ENCODE peak calls at places on chromosomes 1 and 21, in six cellular contexts. M is PC-3; U is psoas muscle; N is substantia nigra; L is CD8-positive, alpha-beta T cell; G is kidney. S is an unnamed sample.

GRCh38 chr1:200983035-200983561 is 40.4 kb downstream of the KIF21B start:
- DNase-seq in M (no peak), U (no peak), N (no peak), L (no peak), G (no peak), S (no peak)

GRCh38 chr1:103273106-103273505 is 164.8 kb upstream of the COL11A1 start:
- DNase-seq in M (no peak), U (no peak), N (no peak), L (no peak), G (no peak), S (no peak)

GRCh38 chr1:247322849-247323586 is 8.6 kb downstream of the ZNF496 start:
- DNase-seq in M (no peak), U (no peak), N (no peak), L (peak; percentile 12), G (no peak), S (no peak)

GRCh38 chr1:109258481-109259466 is 9.4 kb downstream of the CELSR2 start:
- DNase-seq in M (no peak), U (no peak), N (no peak), L (no peak), G (peak; percentile 80), S (no peak)

GRCh38 chr21:32733356-32733755 is 5.5 kb upstream of the SYNJ1 start:
- DNase-seq in M (no peak), U (no peak), N (no peak), L (no peak), G (no peak), S (no peak)

GRCh38 chr1:67966666-67967009 is 83.8 kb downstream of the DIRAS3 start:
- DNase-seq in M (no peak), U (no peak), N (no peak), L (no peak), G (no peak), S (no peak)

GRCh38 chr1:1167416-1168155 is 6.1 kb upstream of the TTLL10 start:
- DNase-seq in M (no peak), U (peak; percentile 53), N (no peak), L (no peak), G (peak; percentile 79), S (no peak)

GRCh38 chr21:37074195-37074510 is 1.1 kb downstream of the TTC3 start:
- DNase-seq in M (peak; percentile 40), U (no peak), N (no peak), L (no peak), G (no peak), S (no peak)

GRCh38 chr1:61563611-61564010 is 161.3 kb downstream of the TM2D1 start:
- DNase-seq in M (no peak), U (no peak), N (no peak), L (no peak), G (no peak), S (no peak)

GRCh38 chr1:27300341-27301051 is 21.5 kb upstream of the TMEM222 start:
- DNase-seq in M (peak; percentile 90), U (peak; percentile 91), N (peak; percentile 45), L (peak; percentile 79), G (peak; percentile 93), S (no peak)

GRCh38 chr1:56508523-56508983 is 70.8 kb downstream of the PLPP3 start:
- DNase-seq in M (peak; percentile 38), U (peak; percentile 76), N (no peak), L (no peak), G (no peak), S (peak; percentile 48)

GRCh38 chr1:31843506-31843905 is 27.7 kb upstream of the SPOCD1 start:
- DNase-seq in M (peak; percentile 41), U (peak; percentile 61), N (no peak), L (no peak), G (no peak), S (peak; percentile 22)

GRCh38 chr1:16064536-16065196 is 8.8 kb downstream of the FAM131C start:
- DNase-seq in M (no peak), U (no peak), N (no peak), L (no peak), G (no peak), S (no peak)

GRCh38 chr1:235843458-235843857 is 23.2 kb downstream of the LYST start:
- DNase-seq in M (peak; percentile 71), U (no peak), N (no peak), L (no peak), G (no peak), S (peak; percentile 18)

GRCh38 chr1:10724052-10724494 is 72.4 kb downstream of the CASZ1 start:
- DNase-seq in M (peak; percentile 97), U (peak; percentile 91), N (no peak), L (no peak), G (no peak), S (no peak)

GRCh38 chr1:81335876-81336275 is 464.9 kb upstream of the ADGRL2 start:
- DNase-seq in M (no peak), U (no peak), N (no peak), L (no peak), G (no peak), S (no peak)

GRCh38 chr1:168202941-168203654 is 22.7 kb upstream of the SFT2D2 start:
- DNase-seq in M (no peak), U (no peak), N (no peak), L (no peak), G (no peak), S (no peak)

GRCh38 chr1:55368698-55369097 is 153.5 kb upstream of the USP24 start:
- DNase-seq in M (no peak), U (no peak), N (no peak), L (no peak), G (no peak), S (no peak)

GRCh38 chr1:170145691-170146676 is at the start of gene NTMT2:
- DNase-seq in M (no peak), U (no peak), N (no peak), L (no peak), G (no peak), S (no peak)

GRCh38 chr1:161391611-161392010 is 23.9 kb upstream of the CFAP126 start:
- DNase-seq in M (no peak), U (no peak), N (no peak), L (no peak), G (no peak), S (no peak)

DNA sequence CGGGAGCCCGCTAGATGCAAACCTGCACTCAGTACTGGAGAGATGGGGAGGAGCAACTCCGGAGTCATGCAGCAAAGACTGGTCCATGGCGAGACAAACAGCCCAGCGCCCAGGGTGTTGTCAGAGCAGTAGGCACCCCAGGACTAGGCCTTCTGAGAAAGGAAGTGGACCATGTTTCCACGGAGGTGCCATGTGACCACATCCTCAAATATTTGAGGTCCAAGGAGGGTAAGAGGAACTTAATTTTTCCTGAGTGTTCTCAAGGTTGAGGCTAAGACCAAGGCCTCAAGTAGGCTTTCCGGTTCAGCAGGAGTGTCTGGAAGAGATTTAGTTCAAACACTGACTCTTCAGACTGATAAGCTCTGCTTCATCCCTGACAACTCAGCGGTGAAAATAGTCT is 186.2 kb downstream of the RHOU start:
- DNase-seq in M (peak; percentile 5), U (no peak), N (no peak), L (no peak), G (no peak), S (no peak)
- H3K27ac ChIP-seq in M (no peak overlapping the region), U (no peak overlapping the region), N (no peak overlapping the region), L (no peak overlapping the region), G (no peak overlapping the region), S (no peak overlapping the region)

GRCh38 chr21:46152939-46153258 is 2.5 kb downstream of the FTCD start:
- DNase-seq in M (no peak), U (peak; percentile 53), N (no peak), L (peak; percentile 2), G (no peak), S (no peak)

GRCh38 chr21:46151261-46151988 is 4.0 kb downstream of the FTCD start:
- DNase-seq in M (no peak), U (peak; percentile 58), N (no peak), L (peak; percentile 3), G (peak; percentile 70), S (no peak)

GRCh38 chr21:46150491-46151121 is 4.8 kb downstream of the FTCD start:
- DNase-seq in M (no peak), U (no peak), N (no peak), L (no peak), G (peak; percentile 68), S (no peak)

GRCh38 chr21:46153259-46154154 is 1.9 kb downstream of the FTCD start:
- DNase-seq in M (peak; percentile 51), U (peak; percentile 69), N (no peak), L (peak; percentile 3), G (peak; percentile 74), S (no peak)

GRCh38 chr21:46151989-46152938 is 3.1 kb downstream of the FTCD start:
- DNase-seq in M (no peak), U (no peak), N (no peak), L (peak; percentile 1), G (peak; percentile 70), S (no peak)
- H3K27ac ChIP-seq in M (no peak overlapping the region), U (no peak overlapping the region), N (no peak overlapping the region), L (no peak overlapping the region), G (peak overlapping the region; percentile 23), S (no peak overlapping the region)

GRCh38 chr1:94095112-94095637 is 25.8 kb downstream of the ABCA4 start:
- DNase-seq in M (no peak), U (peak; percentile 91), N (peak; percentile 6), L (no peak), G (peak; percentile 94), S (no peak)

GRCh38 chr1:94095744-94096469 is 25.0 kb downstream of the ABCA4 start:
- DNase-seq in M (no peak), U (peak; percentile 68), N (no peak), L (no peak), G (no peak), S (no peak)

GRCh38 chr1:94093996-94094395 is 27.0 kb downstream of the ABCA4 start:
- DNase-seq in M (no peak), U (no peak), N (no peak), L (no peak), G (no peak), S (no peak)

GRCh38 chr1:94093351-94093750 is 27.6 kb downstream of the ABCA4 start:
- DNase-seq in M (no peak), U (no peak), N (no peak), L (no peak), G (no peak), S (no peak)

DNA sequence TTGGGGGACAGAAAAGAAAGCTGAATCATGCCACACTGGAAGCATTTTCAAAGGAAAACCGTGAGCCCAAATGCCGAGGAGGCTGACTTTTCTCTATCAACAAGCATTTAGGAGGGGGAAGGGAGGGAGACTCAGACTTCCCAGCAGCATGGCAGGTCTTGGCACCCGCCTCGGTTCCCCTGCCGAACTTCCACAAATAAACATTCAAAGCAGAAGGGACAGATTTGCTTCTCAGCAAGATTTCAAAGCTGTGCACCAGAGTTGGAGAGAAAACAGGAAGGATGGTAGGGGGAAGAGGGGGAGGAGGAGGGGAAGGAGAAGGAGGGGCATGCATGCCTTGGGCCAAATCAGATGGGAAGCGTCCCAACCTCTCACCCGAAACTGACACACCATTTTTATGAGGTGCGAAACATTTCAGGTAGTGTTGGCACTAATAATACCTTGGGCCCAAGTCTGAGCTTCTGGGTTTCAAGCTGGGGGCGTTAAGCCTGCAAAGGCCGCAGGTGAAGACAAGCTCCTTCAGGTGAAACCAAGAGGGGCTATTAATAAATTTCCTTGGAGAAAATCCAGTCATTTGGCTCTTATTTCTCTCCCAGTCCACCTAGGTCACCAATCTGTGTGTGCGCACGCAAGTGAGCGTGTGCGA is 26.4 kb downstream of the ABCA4 start:
- DNase-seq in M (no peak), U (peak; percentile 80), N (no peak), L (no peak), G (peak; percentile 85), S (no peak)
- H3K27ac ChIP-seq in M (no peak overlapping the region), U (peak overlapping the region; percentile 68), N (peak overlapping the region; percentile 35), L (no peak overlapping the region), G (peak overlapping the region; percentile 77), S (no peak overlapping the region)

DNA sequence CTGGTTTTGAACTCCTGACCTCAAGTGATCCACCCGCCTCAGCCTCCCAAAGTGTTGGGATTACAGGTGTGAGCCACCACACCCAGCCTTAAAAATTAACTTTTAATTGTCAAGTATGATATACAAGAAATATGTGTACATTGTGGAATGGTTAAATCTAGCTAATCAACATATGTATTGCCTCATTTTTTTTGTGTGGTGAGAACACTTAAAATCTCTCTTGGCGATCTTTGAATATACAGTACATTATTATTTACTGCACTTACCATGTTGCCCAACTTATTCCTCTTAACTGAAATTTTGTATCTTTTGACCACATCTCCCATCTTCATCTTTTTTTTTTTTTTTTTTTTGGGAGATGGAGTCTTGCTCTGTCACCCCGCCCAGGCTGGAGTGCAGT is 23.3 kb downstream of the THRAP3 start:
- DNase-seq in M (no peak), U (no peak), N (no peak), L (no peak), G (no peak), S (no peak)
- H3K27ac ChIP-seq in M (peak overlapping the region; percentile 69), U (peak overlapping the region; percentile 79), N (no peak overlapping the region), L (no peak overlapping the region), G (no peak overlapping the region), S (peak overlapping the region; percentile 87)